ENCODE peak calls at places on chromosomes 6 and 20, in six cellular contexts. One of them, this sample, is unnamed.

GRCh38 chr6:9040718-9041117 is 605.4 kb upstream of the SLC35B3 start:
- DNase-seq in HCT116: no peak
- DNase-seq in endodermal cell: no peak
- DNase-seq in endothelial cell of umbilical vein: no peak
- DNase-seq in mesenchymal stem cell: no peak
- DNase-seq in GM23248: no peak
- DNase-seq in this sample: peak; percentile 58

GRCh38 chr6:20564777-20565176 is 30.5 kb downstream of the CDKAL1 start:
- DNase-seq in endothelial cell of umbilical vein: peak; percentile 65
- DNase-seq in HCT116: no peak
- DNase-seq in mesenchymal stem cell: no peak
- DNase-seq in endodermal cell: no peak
- DNase-seq in GM23248: no peak
- DNase-seq in this sample: no peak

GRCh38 chr20:47724398-47724797 is 60.9 kb downstream of the SULF2 start:
- DNase-seq in HCT116: no peak
- DNase-seq in GM23248: no peak
- DNase-seq in endothelial cell of umbilical vein: no peak
- DNase-seq in endodermal cell: no peak
- DNase-seq in mesenchymal stem cell: peak; percentile 3
- DNase-seq in this sample: peak; percentile 45

GRCh38 chr6:164911873-164912580 is 397.4 kb downstream of the C6orf118 start:
- DNase-seq in mesenchymal stem cell: no peak
- DNase-seq in GM23248: peak; percentile 24
- DNase-seq in HCT116: no peak
- DNase-seq in endodermal cell: no peak
- DNase-seq in endothelial cell of umbilical vein: no peak
- DNase-seq in this sample: no peak

GRCh38 chr6:125818659-125819297 is 28.0 kb downstream of the NCOA7 start:
- DNase-seq in endothelial cell of umbilical vein: peak; percentile 37
- DNase-seq in endodermal cell: no peak
- DNase-seq in GM23248: peak; percentile 19
- DNase-seq in HCT116: no peak
- DNase-seq in mesenchymal stem cell: peak; percentile 20
- DNase-seq in this sample: no peak

GRCh38 chr6:2937627-2938003 is 33.8 kb downstream of the SERPINB6 start:
- DNase-seq in mesenchymal stem cell: no peak
- DNase-seq in endothelial cell of umbilical vein: no peak
- DNase-seq in HCT116: no peak
- DNase-seq in endodermal cell: no peak
- DNase-seq in GM23248: no peak
- DNase-seq in this sample: no peak

GRCh38 chr20:37251836-37252477 is 9.7 kb downstream of the GHRH start:
- DNase-seq in endothelial cell of umbilical vein: no peak
- DNase-seq in endodermal cell: peak; percentile 85
- DNase-seq in mesenchymal stem cell: no peak
- DNase-seq in HCT116: no peak
- DNase-seq in GM23248: no peak
- DNase-seq in this sample: no peak

GRCh38 chr6:41092421-41093140 is 19.8 kb downstream of the NFYA start:
- DNase-seq in mesenchymal stem cell: peak; percentile 34
- DNase-seq in GM23248: peak; percentile 54
- DNase-seq in endothelial cell of umbilical vein: peak; percentile 36
- DNase-seq in endodermal cell: no peak
- DNase-seq in HCT116: no peak
- DNase-seq in this sample: no peak

GRCh38 chr6:170172825-170173231 is 118.0 kb downstream of the DLL1 start:
- DNase-seq in endodermal cell: peak; percentile 31
- DNase-seq in GM23248: no peak
- DNase-seq in mesenchymal stem cell: no peak
- DNase-seq in HCT116: no peak
- DNase-seq in endothelial cell of umbilical vein: no peak
- DNase-seq in this sample: peak; percentile 57

GRCh38 chr6:152461556-152461955 is 175.6 kb downstream of the SYNE1 start:
- DNase-seq in endodermal cell: no peak
- DNase-seq in mesenchymal stem cell: no peak
- DNase-seq in endothelial cell of umbilical vein: peak; percentile 70
- DNase-seq in HCT116: no peak
- DNase-seq in GM23248: peak; percentile 51
- DNase-seq in this sample: no peak

DNA sequence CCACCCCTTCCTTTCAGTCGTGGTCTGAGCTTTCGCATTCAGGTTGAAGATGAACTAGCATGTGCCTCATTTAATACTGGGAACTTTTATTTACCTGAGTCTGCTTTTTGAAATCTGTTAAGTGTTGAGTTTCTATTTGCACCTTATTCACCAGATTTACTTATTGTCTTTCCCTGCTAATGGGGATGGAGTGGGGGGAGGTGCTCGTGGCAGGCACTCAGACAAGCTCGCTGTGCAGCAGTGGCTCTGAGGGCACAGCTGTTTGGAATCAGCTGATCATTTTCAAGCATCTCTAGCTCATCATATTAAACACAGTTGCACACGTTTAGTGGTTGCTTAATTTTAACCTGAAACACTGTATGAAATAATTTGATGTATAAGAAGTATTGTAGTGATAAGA is 35.6 kb downstream of the UTRN start:
- DNase-seq in mesenchymal stem cell: no peak
- DNase-seq in endodermal cell: no peak
- DNase-seq in endothelial cell of umbilical vein: no peak
- DNase-seq in GM23248: no peak
- DNase-seq in HCT116: no peak
- DNase-seq in this sample: no peak
- H3K9ac ChIP-seq in mesenchymal stem cell: no peak overlapping the region
- H3K9ac ChIP-seq in endodermal cell: no peak overlapping the region
- H3K9ac ChIP-seq in endothelial cell of umbilical vein: no peak overlapping the region
- H3K9ac ChIP-seq in GM23248: no peak overlapping the region
- H3K9ac ChIP-seq in HCT116: no peak overlapping the region
- H3K9ac ChIP-seq in this sample: no peak overlapping the region

GRCh38 chr6:155248021-155249001 is 15.5 kb upstream of the CLDN20 start:
- DNase-seq in endodermal cell: peak; percentile 82
- DNase-seq in mesenchymal stem cell: peak; percentile 62
- DNase-seq in endothelial cell of umbilical vein: peak; percentile 75
- DNase-seq in GM23248: peak; percentile 78
- DNase-seq in HCT116: peak; percentile 21
- DNase-seq in this sample: no peak
- H3K4me3 ChIP-seq in endodermal cell: no peak overlapping the region
- H3K4me3 ChIP-seq in mesenchymal stem cell: no peak overlapping the region
- H3K4me3 ChIP-seq in endothelial cell of umbilical vein: no peak overlapping the region
- H3K4me3 ChIP-seq in GM23248: no peak overlapping the region
- H3K4me3 ChIP-seq in HCT116: no peak overlapping the region
- H3K4me3 ChIP-seq in this sample: no peak overlapping the region

DNA sequence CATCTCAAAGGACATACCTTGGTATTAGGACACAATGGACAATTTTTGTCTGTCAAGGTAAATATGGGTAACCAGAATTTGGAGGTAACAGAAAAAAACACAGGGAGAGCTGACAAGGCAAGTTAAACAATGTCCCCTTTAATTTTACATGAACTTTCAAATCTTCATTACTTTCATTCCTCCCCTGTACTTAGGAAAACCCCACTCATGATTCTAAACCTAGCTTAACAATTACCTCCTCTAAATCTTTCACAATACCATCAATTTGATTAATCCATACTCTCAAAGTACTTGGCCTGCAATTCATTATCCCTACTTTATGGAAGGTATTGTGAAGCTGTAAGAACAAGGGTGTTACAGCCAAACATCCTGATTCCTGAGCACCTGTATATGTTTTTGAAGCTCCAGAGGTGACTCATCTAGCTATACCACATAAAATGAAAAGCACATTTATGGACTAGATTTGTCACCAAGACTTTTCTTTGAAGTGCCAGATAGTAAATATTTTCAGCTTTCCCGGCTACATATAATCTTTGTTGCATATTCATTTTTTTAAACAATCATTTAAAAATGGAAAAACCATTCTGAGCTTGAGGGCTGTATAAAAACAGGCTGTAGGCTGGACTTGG is 23.0 kb downstream of the DEK start:
- DNase-seq in endothelial cell of umbilical vein: peak; percentile 23
- DNase-seq in mesenchymal stem cell: no peak
- DNase-seq in HCT116: peak; percentile 59
- DNase-seq in endodermal cell: no peak
- DNase-seq in GM23248: peak; percentile 54
- DNase-seq in this sample: no peak
- H3K36me3 ChIP-seq in endothelial cell of umbilical vein: peaks cover 9% of the 10 kb centered on the region
- H3K36me3 ChIP-seq in mesenchymal stem cell: peaks cover 68% of the 10 kb centered on the region
- H3K36me3 ChIP-seq in HCT116: peaks cover 65% of the 10 kb centered on the region
- H3K36me3 ChIP-seq in endodermal cell: peaks cover 94% of the 10 kb centered on the region
- H3K36me3 ChIP-seq in GM23248: peaks cover 55% of the 10 kb centered on the region
- H3K36me3 ChIP-seq in this sample: peaks cover 6% of the 10 kb centered on the region

DNA sequence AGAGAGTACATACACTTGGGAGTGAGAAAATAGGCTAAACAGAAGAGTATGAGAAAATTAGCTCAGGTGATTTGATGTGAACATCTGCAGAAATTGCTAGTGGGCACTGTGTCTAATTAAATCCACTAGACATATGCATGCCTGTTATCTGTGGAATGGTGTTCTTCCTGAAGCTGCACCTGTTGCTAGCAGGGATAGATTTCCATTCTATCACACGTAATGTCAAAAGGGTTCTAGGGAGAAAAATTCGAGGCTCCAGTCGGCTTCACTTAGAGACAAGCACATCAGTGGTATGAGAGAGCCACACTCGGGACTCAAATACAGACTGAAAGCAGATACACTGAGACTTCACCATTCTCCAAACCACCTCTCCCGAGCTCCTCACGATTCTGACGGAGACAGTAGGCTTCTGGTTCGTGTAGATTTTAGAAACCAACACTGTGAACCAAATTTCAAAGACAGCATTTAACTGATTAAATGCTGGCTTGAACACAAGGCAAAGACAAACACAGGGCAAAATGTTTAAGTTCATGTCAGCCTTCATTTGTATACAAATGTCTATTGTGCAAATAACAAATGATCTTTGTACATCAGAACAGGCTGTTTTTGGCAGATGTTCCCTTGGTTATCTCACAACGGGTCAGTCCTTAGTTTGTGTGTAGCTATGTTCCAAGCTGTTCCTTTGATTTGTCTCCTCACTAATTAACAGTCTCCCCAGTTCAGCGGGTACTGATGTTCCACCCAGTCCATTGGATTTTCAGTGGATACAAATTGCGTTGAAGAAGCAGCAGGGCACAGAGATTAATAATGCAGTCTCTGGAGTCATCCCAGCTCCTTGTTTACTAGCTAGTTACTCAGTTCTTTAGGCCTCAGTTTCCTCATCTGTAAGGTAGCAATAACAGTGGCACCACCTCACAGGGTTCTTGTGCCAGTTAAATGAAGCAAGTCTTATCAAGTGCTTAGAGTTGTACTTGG is 131.0 kb upstream of the IFNGR1 start:
- DNase-seq in endodermal cell: no peak
- DNase-seq in HCT116: no peak
- DNase-seq in mesenchymal stem cell: no peak
- DNase-seq in endothelial cell of umbilical vein: no peak
- DNase-seq in GM23248: no peak
- DNase-seq in this sample: no peak
- H3K9ac ChIP-seq in endodermal cell: no peak overlapping the region
- H3K9ac ChIP-seq in HCT116: no peak overlapping the region
- H3K9ac ChIP-seq in mesenchymal stem cell: no peak overlapping the region
- H3K9ac ChIP-seq in endothelial cell of umbilical vein: no peak overlapping the region
- H3K9ac ChIP-seq in GM23248: no peak overlapping the region
- H3K9ac ChIP-seq in this sample: no peak overlapping the region

DNA sequence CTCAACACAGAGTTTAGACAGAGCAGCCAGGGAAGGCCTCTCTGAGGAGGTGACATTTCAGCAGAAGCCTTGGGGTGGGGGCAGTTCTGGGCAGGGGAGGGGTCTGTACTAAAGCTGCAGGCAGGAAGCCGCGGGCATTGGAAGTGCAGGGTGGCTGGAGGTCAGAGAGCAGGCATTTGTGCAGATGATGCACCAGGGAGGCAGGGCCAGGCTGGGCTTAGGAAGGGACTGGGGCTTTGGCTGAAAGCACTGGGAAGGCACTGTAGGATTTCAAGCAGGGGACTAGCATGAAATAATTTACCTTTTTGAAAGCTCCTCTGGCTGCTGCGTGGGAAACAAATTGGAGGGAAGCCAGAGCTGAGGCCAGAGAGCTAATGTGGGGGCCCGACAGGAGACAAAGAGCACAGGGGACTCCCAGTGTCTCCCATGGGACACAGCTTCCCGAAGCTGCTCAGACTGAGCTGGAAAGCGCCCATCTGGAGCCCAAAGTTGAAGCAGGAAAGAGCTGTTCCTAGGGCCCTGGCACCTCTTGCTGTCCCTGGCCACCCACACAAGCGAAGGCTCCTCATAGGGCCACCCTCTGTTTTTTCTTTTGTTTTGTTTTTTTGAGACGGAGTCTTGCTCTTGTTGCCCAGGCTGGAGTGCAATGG is 19.3 kb downstream of the ADA start:
- DNase-seq in HCT116: no peak
- DNase-seq in endothelial cell of umbilical vein: no peak
- DNase-seq in mesenchymal stem cell: no peak
- DNase-seq in endodermal cell: no peak
- DNase-seq in GM23248: no peak
- DNase-seq in this sample: no peak
- H3K4me3 ChIP-seq in HCT116: no peak overlapping the region
- H3K4me3 ChIP-seq in endothelial cell of umbilical vein: no peak overlapping the region
- H3K4me3 ChIP-seq in mesenchymal stem cell: no peak overlapping the region
- H3K4me3 ChIP-seq in endodermal cell: no peak overlapping the region
- H3K4me3 ChIP-seq in GM23248: no peak overlapping the region
- H3K4me3 ChIP-seq in this sample: no peak overlapping the region